ENCODE peak calls at places on chromosome 5, in eight cellular contexts. H, G, L, P, C, T, X and Y are unnamed samples.

GRCh38 chr5:104540448-104540847 is 977.9 kb upstream of the NUDT12 start:
- DNase-seq in H (peak), G (no peak), L (no peak), P (no peak), C (no peak), T (peak), X (peak), Y (no peak)

GRCh38 chr5:157476699-157477408 is 16.8 kb downstream of the NIPAL4 start:
- DNase-seq in H (peak), G (no peak), L (no peak), P (no peak), C (no peak), T (peak), X (peak), Y (peak)

GRCh38 chr5:141973871-141974595 is 5.1 kb downstream of the RNF14 start:
- DNase-seq in H (peak), G (no peak), L (no peak), P (no peak), C (no peak), T (no peak), X (peak), Y (no peak)

GRCh38 chr5:126961702-126962101 is 68.7 kb downstream of the MARCHF3 start:
- DNase-seq in H (peak), G (no peak), L (no peak), P (no peak), C (no peak), T (no peak), X (peak), Y (no peak)

GRCh38 chr5:166068547-166069335 is 2222.7 kb upstream of the WWC1 start:
- DNase-seq in H (no peak), G (no peak), L (no peak), P (no peak), C (no peak), T (no peak), X (no peak), Y (no peak)

GRCh38 chr5:150619359-150620230 is 20.9 kb upstream of the SYNPO start:
- DNase-seq in H (peak), G (peak), L (no peak), P (no peak), C (no peak), T (no peak), X (peak), Y (no peak)

GRCh38 chr5:1494780-1495524 is 28.8 kb downstream of the LPCAT1 start:
- DNase-seq in H (no peak), G (no peak), L (no peak), P (no peak), C (no peak), T (no peak), X (no peak), Y (no peak)

GRCh38 chr5:16461782-16462181 is 3.8 kb downstream of the ZNF622 start:
- DNase-seq in H (peak), G (peak), L (no peak), P (no peak), C (no peak), T (peak), X (peak), Y (no peak)

GRCh38 chr5:114361724-114362196 is at the start of gene KCNN2:
- DNase-seq in H (peak), G (no peak), L (peak), P (peak), C (peak), T (no peak), X (peak), Y (peak)

GRCh38 chr5:149355688-149356087 is 2.2 kb upstream of the PCYOX1L start:
- DNase-seq in H (peak), G (no peak), L (no peak), P (no peak), C (no peak), T (no peak), X (no peak), Y (no peak)

GRCh38 chr5:113510836-113511451 is 2.5 kb upstream of the YTHDC2 start:
- DNase-seq in H (peak), G (no peak), L (no peak), P (no peak), C (no peak), T (no peak), X (peak), Y (no peak)

GRCh38 chr5:59241564-59241963 is 652.0 kb downstream of the PDE4D start:
- DNase-seq in H (no peak), G (no peak), L (no peak), P (no peak), C (no peak), T (no peak), X (no peak), Y (no peak)

GRCh38 chr5:43661102-43661501 is 58.1 kb downstream of the NNT start:
- DNase-seq in H (peak), G (no peak), L (no peak), P (no peak), C (no peak), T (no peak), X (peak), Y (no peak)

GRCh38 chr5:165309446-165309845 is 1804.0 kb downstream of the MAT2B start:
- DNase-seq in H (no peak), G (no peak), L (no peak), P (no peak), C (no peak), T (no peak), X (no peak), Y (no peak)

GRCh38 chr5:160054047-160054446 is 45.1 kb downstream of the TTC1 start:
- DNase-seq in H (peak), G (no peak), L (no peak), P (no peak), C (no peak), T (no peak), X (no peak), Y (no peak)

GRCh38 chr5:116938488-116938887 is 363.9 kb upstream of the SEMA6A start:
- DNase-seq in H (no peak), G (no peak), L (no peak), P (no peak), C (peak), T (no peak), X (no peak), Y (no peak)

GRCh38 chr5:171128136-171128535 is 180.9 kb upstream of the TLX3 start:
- DNase-seq in H (no peak), G (no peak), L (no peak), P (no peak), C (no peak), T (no peak), X (no peak), Y (no peak)

GRCh38 chr5:145976431-145977155 is 40.2 kb downstream of the SH3RF2 start:
- DNase-seq in H (peak), G (no peak), L (no peak), P (no peak), C (no peak), T (no peak), X (peak), Y (no peak)

GRCh38 chr5:68415177-68416085 is 199.9 kb downstream of the PIK3R1 start:
- DNase-seq in H (peak), G (no peak), L (no peak), P (no peak), C (peak), T (no peak), X (no peak), Y (no peak)

GRCh38 chr5:39639618-39640078 is 214.9 kb upstream of the DAB2 start:
- DNase-seq in H (peak), G (no peak), L (no peak), P (no peak), C (no peak), T (no peak), X (peak), Y (no peak)

GRCh38 chr5:177303925-177304391 is 359 bp downstream of the PRELID1 start:
- DNase-seq in H (peak), G (no peak), L (no peak), P (no peak), C (no peak), T (no peak), X (no peak), Y (no peak)